ENCODE peak calls at places on chromosomes 12 and 14, in ten cellular contexts. One of them, this sample, is unnamed.

GRCh38 chr12:39772708-39773665 is 153.4 kb upstream of the ABCD2 start:
- DNase-seq in mucosa of descending colon: no peak
- DNase-seq in lower leg skin: no peak
- DNase-seq in neural progenitor cell: no peak
- DNase-seq in AG04450: no peak
- DNase-seq in kidney epithelial cell: no peak
- DNase-seq in GM12865: no peak
- DNase-seq in SK-N-SH: no peak
- DNase-seq in A549: no peak
- DNase-seq in fibroblast of lung: no peak
- DNase-seq in this sample: no peak

GRCh38 chr14:69152181-69152943 is 557 bp downstream of the DCAF5 start:
- DNase-seq in A549: peak
- DNase-seq in SK-N-SH: peak
- DNase-seq in mucosa of descending colon: peak
- DNase-seq in GM12865: peak
- DNase-seq in lower leg skin: peak
- DNase-seq in fibroblast of lung: peak
- DNase-seq in neural progenitor cell: peak
- DNase-seq in kidney epithelial cell: no peak
- DNase-seq in AG04450: no peak
- DNase-seq in this sample: peak

GRCh38 chr12:90080616-90081015 is 372.0 kb upstream of the ATP2B1 start:
- DNase-seq in kidney epithelial cell: no peak
- DNase-seq in fibroblast of lung: no peak
- DNase-seq in lower leg skin: no peak
- DNase-seq in GM12865: no peak
- DNase-seq in AG04450: no peak
- DNase-seq in SK-N-SH: no peak
- DNase-seq in neural progenitor cell: no peak
- DNase-seq in mucosa of descending colon: no peak
- DNase-seq in A549: no peak
- DNase-seq in this sample: no peak

GRCh38 chr14:96130391-96130790 is 74.2 kb upstream of the BDKRB2 start:
- DNase-seq in fibroblast of lung: no peak
- DNase-seq in neural progenitor cell: no peak
- DNase-seq in A549: no peak
- DNase-seq in GM12865: no peak
- DNase-seq in SK-N-SH: no peak
- DNase-seq in AG04450: no peak
- DNase-seq in lower leg skin: no peak
- DNase-seq in kidney epithelial cell: no peak
- DNase-seq in mucosa of descending colon: no peak
- DNase-seq in this sample: no peak

GRCh38 chr12:114399664-114400211 is 6.2 kb downstream of the TBX5 start:
- DNase-seq in mucosa of descending colon: peak
- DNase-seq in SK-N-SH: peak
- DNase-seq in neural progenitor cell: peak
- DNase-seq in kidney epithelial cell: no peak
- DNase-seq in lower leg skin: no peak
- DNase-seq in A549: peak
- DNase-seq in fibroblast of lung: no peak
- DNase-seq in AG04450: peak
- DNase-seq in GM12865: no peak
- DNase-seq in this sample: no peak

GRCh38 chr12:114245555-114245954 is 160.4 kb downstream of the TBX5 start:
- DNase-seq in fibroblast of lung: no peak
- DNase-seq in GM12865: no peak
- DNase-seq in kidney epithelial cell: no peak
- DNase-seq in neural progenitor cell: peak
- DNase-seq in mucosa of descending colon: no peak
- DNase-seq in lower leg skin: no peak
- DNase-seq in AG04450: no peak
- DNase-seq in SK-N-SH: no peak
- DNase-seq in A549: no peak
- DNase-seq in this sample: no peak

GRCh38 chr12:65525501-65526141 is 247.1 kb downstream of the MSRB3 start:
- DNase-seq in fibroblast of lung: peak
- DNase-seq in GM12865: peak
- DNase-seq in mucosa of descending colon: no peak
- DNase-seq in lower leg skin: no peak
- DNase-seq in AG04450: no peak
- DNase-seq in A549: no peak
- DNase-seq in kidney epithelial cell: no peak
- DNase-seq in SK-N-SH: no peak
- DNase-seq in neural progenitor cell: no peak
- DNase-seq in this sample: no peak

GRCh38 chr14:61108742-61109141 is 127.7 kb downstream of the SLC38A6 start:
- DNase-seq in neural progenitor cell: no peak
- DNase-seq in mucosa of descending colon: no peak
- DNase-seq in fibroblast of lung: no peak
- DNase-seq in kidney epithelial cell: no peak
- DNase-seq in lower leg skin: no peak
- DNase-seq in GM12865: no peak
- DNase-seq in SK-N-SH: no peak
- DNase-seq in A549: no peak
- DNase-seq in AG04450: no peak
- DNase-seq in this sample: no peak

GRCh38 chr14:77195766-77196165 is 14.2 kb downstream of the TMEM63C start:
- DNase-seq in mucosa of descending colon: no peak
- DNase-seq in SK-N-SH: no peak
- DNase-seq in fibroblast of lung: no peak
- DNase-seq in neural progenitor cell: no peak
- DNase-seq in A549: no peak
- DNase-seq in lower leg skin: no peak
- DNase-seq in GM12865: no peak
- DNase-seq in kidney epithelial cell: no peak
- DNase-seq in AG04450: no peak
- DNase-seq in this sample: no peak

GRCh38 chr14:73462078-73462715 is 3.9 kb upstream of the NUMB start:
- DNase-seq in GM12865: no peak
- DNase-seq in lower leg skin: peak
- DNase-seq in mucosa of descending colon: peak
- DNase-seq in fibroblast of lung: peak
- DNase-seq in neural progenitor cell: peak
- DNase-seq in AG04450: no peak
- DNase-seq in kidney epithelial cell: no peak
- DNase-seq in A549: peak
- DNase-seq in SK-N-SH: peak
- DNase-seq in this sample: no peak

GRCh38 chr12:87814625-87815024 is 214.6 kb downstream of the C12orf50 start:
- DNase-seq in mucosa of descending colon: no peak
- DNase-seq in neural progenitor cell: no peak
- DNase-seq in GM12865: no peak
- DNase-seq in AG04450: no peak
- DNase-seq in fibroblast of lung: peak
- DNase-seq in kidney epithelial cell: no peak
- DNase-seq in SK-N-SH: no peak
- DNase-seq in lower leg skin: no peak
- DNase-seq in A549: peak
- DNase-seq in this sample: no peak

GRCh38 chr14:84961637-84962036 is 568.3 kb upstream of the FLRT2 start:
- DNase-seq in kidney epithelial cell: no peak
- DNase-seq in A549: no peak
- DNase-seq in neural progenitor cell: peak
- DNase-seq in SK-N-SH: no peak
- DNase-seq in AG04450: no peak
- DNase-seq in lower leg skin: no peak
- DNase-seq in GM12865: no peak
- DNase-seq in fibroblast of lung: no peak
- DNase-seq in mucosa of descending colon: no peak
- DNase-seq in this sample: no peak

GRCh38 chr12:49959570-49960473 is 1.9 kb upstream of the AQP5 start:
- DNase-seq in kidney epithelial cell: peak
- DNase-seq in AG04450: no peak
- DNase-seq in GM12865: no peak
- DNase-seq in SK-N-SH: no peak
- DNase-seq in fibroblast of lung: peak
- DNase-seq in lower leg skin: no peak
- DNase-seq in neural progenitor cell: peak
- DNase-seq in mucosa of descending colon: no peak
- DNase-seq in A549: peak
- DNase-seq in this sample: no peak

GRCh38 chr12:27705263-27705662 is 5.4 kb upstream of the MRPS35 start:
- DNase-seq in lower leg skin: no peak
- DNase-seq in kidney epithelial cell: no peak
- DNase-seq in mucosa of descending colon: no peak
- DNase-seq in A549: no peak
- DNase-seq in AG04450: no peak
- DNase-seq in fibroblast of lung: no peak
- DNase-seq in GM12865: no peak
- DNase-seq in neural progenitor cell: peak
- DNase-seq in SK-N-SH: no peak
- DNase-seq in this sample: no peak

GRCh38 chr12:27707216-27707615 is 3.4 kb upstream of the MRPS35 start:
- DNase-seq in lower leg skin: no peak
- DNase-seq in neural progenitor cell: no peak
- DNase-seq in fibroblast of lung: no peak
- DNase-seq in A549: no peak
- DNase-seq in kidney epithelial cell: no peak
- DNase-seq in GM12865: no peak
- DNase-seq in mucosa of descending colon: no peak
- DNase-seq in AG04450: no peak
- DNase-seq in SK-N-SH: no peak
- DNase-seq in this sample: no peak

GRCh38 chr12:27709212-27709931 is 1.3 kb upstream of the MRPS35 start:
- DNase-seq in A549: no peak
- DNase-seq in kidney epithelial cell: no peak
- DNase-seq in AG04450: no peak
- DNase-seq in mucosa of descending colon: no peak
- DNase-seq in lower leg skin: no peak
- DNase-seq in neural progenitor cell: no peak
- DNase-seq in fibroblast of lung: no peak
- DNase-seq in GM12865: no peak
- DNase-seq in SK-N-SH: no peak
- DNase-seq in this sample: no peak

DNA sequence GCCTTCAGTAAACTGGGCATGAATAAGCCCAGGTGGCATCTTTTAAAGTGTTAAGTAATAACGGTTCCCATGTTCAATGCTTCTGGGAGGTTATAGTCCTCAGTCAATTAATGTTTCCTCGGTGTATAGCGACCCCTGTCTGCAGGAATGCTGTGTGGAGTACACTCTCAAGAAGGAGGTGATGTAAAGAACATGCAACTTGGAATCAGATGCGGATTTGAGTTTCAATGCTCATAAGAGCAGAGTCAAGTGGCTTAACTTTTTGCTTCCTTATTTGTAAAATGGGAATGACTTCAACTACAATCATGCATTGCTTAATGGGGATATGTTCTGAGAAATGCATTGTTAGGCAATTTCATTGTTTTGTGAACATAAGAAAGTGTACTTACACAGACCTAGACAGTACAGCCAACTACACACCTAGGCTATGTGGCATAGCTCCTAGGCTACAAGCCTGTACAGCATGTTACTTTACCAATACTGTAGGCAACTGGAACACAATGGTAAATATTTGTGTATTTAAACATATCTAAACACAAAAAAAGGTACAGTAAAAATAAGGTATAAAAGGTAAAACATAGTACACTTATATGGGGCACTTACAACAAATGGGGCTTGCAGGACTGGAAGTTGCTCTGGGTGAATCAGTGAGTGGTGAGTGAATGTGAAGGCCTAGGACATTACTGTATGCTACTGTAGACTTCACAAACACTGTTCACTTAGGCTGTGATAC is 6.7 kb upstream of the MRPS35 start:
- DNase-seq in lower leg skin: peak
- DNase-seq in kidney epithelial cell: peak
- DNase-seq in A549: peak
- DNase-seq in AG04450: peak
- DNase-seq in GM12865: peak
- DNase-seq in SK-N-SH: peak
- DNase-seq in neural progenitor cell: peak
- DNase-seq in mucosa of descending colon: peak
- DNase-seq in fibroblast of lung: peak
- DNase-seq in this sample: peak
- TF ChIP-seq CTCF in lower leg skin: peak
- TF ChIP-seq CTCF in kidney epithelial cell: peak
- TF ChIP-seq CTCF in A549: peak
- TF ChIP-seq CTCF in AG04450: peak
- TF ChIP-seq CTCF in GM12865: peak
- TF ChIP-seq CTCF in SK-N-SH: peak
- TF ChIP-seq CTCF in neural progenitor cell: peak
- TF ChIP-seq CTCF in mucosa of descending colon: peak
- TF ChIP-seq CTCF in fibroblast of lung: peak
- TF ChIP-seq CTCF in this sample: peak

DNA sequence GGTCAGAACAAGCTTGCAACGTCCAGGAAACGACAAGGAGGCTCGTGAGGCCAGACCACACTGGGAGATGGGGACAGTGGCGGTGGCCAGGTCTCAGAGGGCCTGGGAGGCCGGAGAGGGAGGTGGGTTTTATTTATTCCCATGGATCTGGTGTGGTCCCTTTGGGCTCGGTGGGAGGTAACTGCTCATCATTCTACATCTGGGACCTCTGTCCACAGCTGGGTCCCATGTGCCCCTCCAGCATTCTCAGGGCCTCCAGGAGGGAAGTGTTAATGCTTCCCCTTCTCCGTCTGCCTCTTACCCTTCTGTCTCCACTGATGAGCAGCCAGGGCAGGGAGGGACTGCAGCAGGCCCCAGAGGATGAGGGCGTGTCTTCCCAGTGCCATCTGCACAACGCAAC is 35.7 kb upstream of the NCOR2 start:
- DNase-seq in AG04450: no peak
- DNase-seq in neural progenitor cell: no peak
- DNase-seq in A549: no peak
- DNase-seq in GM12865: no peak
- DNase-seq in fibroblast of lung: no peak
- DNase-seq in SK-N-SH: peak
- DNase-seq in lower leg skin: no peak
- DNase-seq in kidney epithelial cell: no peak
- DNase-seq in mucosa of descending colon: no peak
- DNase-seq in this sample: no peak
- TF ChIP-seq CTCF in AG04450: no peak
- TF ChIP-seq CTCF in neural progenitor cell: no peak
- TF ChIP-seq CTCF in A549: no peak
- TF ChIP-seq CTCF in GM12865: no peak
- TF ChIP-seq CTCF in fibroblast of lung: no peak
- TF ChIP-seq CTCF in SK-N-SH: no peak
- TF ChIP-seq CTCF in lower leg skin: no peak
- TF ChIP-seq CTCF in kidney epithelial cell: no peak
- TF ChIP-seq CTCF in mucosa of descending colon: no peak
- TF ChIP-seq CTCF in this sample: no peak

GRCh38 chr12:126648074-126648473 is 1582.8 kb downstream of the AACS start:
- DNase-seq in AG04450: no peak
- DNase-seq in SK-N-SH: no peak
- DNase-seq in neural progenitor cell: no peak
- DNase-seq in lower leg skin: no peak
- DNase-seq in fibroblast of lung: no peak
- DNase-seq in GM12865: no peak
- DNase-seq in A549: no peak
- DNase-seq in kidney epithelial cell: no peak
- DNase-seq in mucosa of descending colon: no peak
- DNase-seq in this sample: no peak
- TF ChIP-seq CTCF in AG04450: no peak
- TF ChIP-seq CTCF in SK-N-SH: no peak
- TF ChIP-seq CTCF in neural progenitor cell: no peak
- TF ChIP-seq CTCF in lower leg skin: no peak
- TF ChIP-seq CTCF in fibroblast of lung: no peak
- TF ChIP-seq CTCF in GM12865: no peak
- TF ChIP-seq CTCF in A549: no peak
- TF ChIP-seq CTCF in kidney epithelial cell: no peak
- TF ChIP-seq CTCF in mucosa of descending colon: no peak
- TF ChIP-seq CTCF in this sample: no peak

GRCh38 chr14:76056128-76056527 is 70.6 kb downstream of the IFT43 start:
- DNase-seq in lower leg skin: no peak
- DNase-seq in fibroblast of lung: peak
- DNase-seq in A549: peak
- DNase-seq in kidney epithelial cell: no peak
- DNase-seq in SK-N-SH: no peak
- DNase-seq in GM12865: no peak
- DNase-seq in mucosa of descending colon: no peak
- DNase-seq in AG04450: no peak
- DNase-seq in neural progenitor cell: no peak
- DNase-seq in this sample: no peak
- TF ChIP-seq CTCF in lower leg skin: no peak
- TF ChIP-seq CTCF in fibroblast of lung: peak
- TF ChIP-seq CTCF in A549: peak
- TF ChIP-seq CTCF in kidney epithelial cell: peak
- TF ChIP-seq CTCF in SK-N-SH: peak
- TF ChIP-seq CTCF in GM12865: no peak
- TF ChIP-seq CTCF in mucosa of descending colon: no peak
- TF ChIP-seq CTCF in AG04450: peak
- TF ChIP-seq CTCF in neural progenitor cell: peak
- TF ChIP-seq CTCF in this sample: peak